ENCODE peak calls at places on chromosomes 3 and 15, in seven cellular contexts. R, I, W, X, O, D and V are unnamed samples.
A peak's percentile ranks its signal among the peaks of the same experiment; 100 is the strongest.

GRCh38 chr15:69542028-69542427 is 89.4 kb downstream of the RPLP1 start:
- DNase-seq in I (no peak), X (no peak), D (no peak), O (no peak), R (no peak), W (no peak), V (no peak)

GRCh38 chr3:25338158-25338725 is 89.8 kb upstream of the RARB start:
- DNase-seq in O (no peak), R (no peak), W (no peak), X (no peak), D (no peak), I (no peak), V (no peak)

GRCh38 chr3:86951343-86951742 is 39.6 kb downstream of the VGLL3 start:
- DNase-seq in W (no peak), X (no peak), D (no peak), I (no peak), R (no peak), O (no peak), V (no peak)

GRCh38 chr3:105722943-105723556 is 145.8 kb downstream of the CBLB start:
- DNase-seq in R (no peak), D (no peak), O (peak; percentile 65), X (no peak), W (no peak), I (no peak), V (no peak)

GRCh38 chr3:147838650-147839049 is 429.5 kb downstream of the ZIC1 start:
- DNase-seq in I (no peak), X (no peak), R (no peak), D (no peak), W (no peak), O (no peak), V (no peak)

GRCh38 chr3:151037746-151038145 is 47.7 kb upstream of the MED12L start:
- DNase-seq in O (no peak), W (peak; percentile 53), I (no peak), X (no peak), R (peak; percentile 88), D (no peak), V (peak; percentile 28)

GRCh38 chr15:62545392-62546227 is 380.5 kb upstream of the C2CD4B start:
- DNase-seq in X (no peak), R (no peak), D (no peak), O (no peak), W (peak; percentile 31), I (no peak), V (peak; percentile 40)

GRCh38 chr3:82222401-82222800 is 461.0 kb upstream of the GBE1 start:
- DNase-seq in W (no peak), I (no peak), D (no peak), R (no peak), X (no peak), O (no peak), V (no peak)

GRCh38 chr3:31615071-31615875 is 82.5 kb downstream of the STT3B start:
- DNase-seq in I (no peak), W (no peak), X (peak; percentile 9), D (no peak), O (no peak), R (no peak), V (no peak)

GRCh38 chr15:40930430-40931299 is 1.5 kb downstream of the DLL4 start:
- DNase-seq in D (no peak), X (peak; percentile 57), I (peak; percentile 81), W (peak; percentile 81), O (no peak), R (no peak), V (peak; percentile 41)

GRCh38 chr3:123949606-123950005 is 11.4 kb downstream of the CCDC14 start:
- DNase-seq in R (peak; percentile 71), O (no peak), X (no peak), D (no peak), W (no peak), I (no peak), V (no peak)

GRCh38 chr3:195030791-195031321 is 240.1 kb downstream of the XXYLT1 start:
- DNase-seq in O (no peak), W (peak; percentile 65), D (no peak), X (no peak), I (peak; percentile 48), R (no peak), V (no peak)

GRCh38 chr15:77067691-77068367 is 3.1 kb downstream of the TSPAN3 start:
- DNase-seq in W (no peak), I (no peak), X (no peak), R (no peak), D (no peak), O (no peak), V (no peak)

GRCh38 chr3:74510261-74510660 is 104.2 kb downstream of the CNTN3 start:
- DNase-seq in X (no peak), W (no peak), I (no peak), R (no peak), D (no peak), O (peak; percentile 89), V (no peak)

GRCh38 chr3:127052121-127052561 is 69.2 kb downstream of the PLXNA1 start:
- DNase-seq in I (peak; percentile 44), X (no peak), W (peak; percentile 66), O (no peak), D (no peak), R (no peak), V (peak; percentile 49)